ENCODE peak calls at places on chromosomes 7 and 10, in six cellular contexts. B, Y, I, G, N and T are unnamed samples.

GRCh38 chr7:119270045-119270464 is 1002.9 kb upstream of the KCND2 start:
- DNase-seq in I (peak), G (peak), Y (peak), B (peak), N (peak), T (peak)

GRCh38 chr10:36171546-36171945 is 529.5 kb upstream of the FZD8 start:
- DNase-seq in Y (no peak), N (no peak), G (no peak), B (no peak), I (no peak), T (no peak)

GRCh38 chr10:126315471-126316177 is 72.7 kb downstream of the ADAM12 start:
- DNase-seq in B (no peak), I (no peak), G (no peak), Y (no peak), N (no peak), T (no peak)

GRCh38 chr7:107007892-107008287 is 36.6 kb upstream of the PRKAR2B start:
- DNase-seq in Y (no peak), G (no peak), I (no peak), B (no peak), N (no peak), T (no peak)

GRCh38 chr7:43869898-43870240 is 552 bp upstream of the MRPS24 start:
- DNase-seq in B (peak), N (no peak), Y (peak), I (peak), G (peak), T (peak)

GRCh38 chr7:2542011-2542923 is 13.1 kb downstream of the BRAT1 start:
- DNase-seq in I (no peak), Y (no peak), B (no peak), G (no peak), N (no peak), T (no peak)

GRCh38 chr7:140384894-140385650 is 13.3 kb downstream of the SLC37A3 start:
- DNase-seq in B (no peak), N (no peak), G (no peak), I (no peak), Y (no peak), T (no peak)

GRCh38 chr7:55048221-55048859 is 29.5 kb downstream of the EGFR start:
- DNase-seq in Y (peak), I (peak), G (no peak), N (peak), B (peak), T (no peak)

GRCh38 chr7:19567011-19567410 is 141.8 kb downstream of the POLR1F start:
- DNase-seq in G (no peak), B (no peak), I (no peak), N (no peak), Y (no peak), T (no peak)

GRCh38 chr10:11208243-11208642 is 190.6 kb downstream of the CELF2 start:
- DNase-seq in I (no peak), N (no peak), Y (no peak), B (no peak), G (no peak), T (no peak)

GRCh38 chr10:79404231-79404609 is 41.2 kb downstream of the ZCCHC24 start:
- DNase-seq in Y (peak), B (no peak), I (peak), G (peak), N (peak), T (peak)

DNA sequence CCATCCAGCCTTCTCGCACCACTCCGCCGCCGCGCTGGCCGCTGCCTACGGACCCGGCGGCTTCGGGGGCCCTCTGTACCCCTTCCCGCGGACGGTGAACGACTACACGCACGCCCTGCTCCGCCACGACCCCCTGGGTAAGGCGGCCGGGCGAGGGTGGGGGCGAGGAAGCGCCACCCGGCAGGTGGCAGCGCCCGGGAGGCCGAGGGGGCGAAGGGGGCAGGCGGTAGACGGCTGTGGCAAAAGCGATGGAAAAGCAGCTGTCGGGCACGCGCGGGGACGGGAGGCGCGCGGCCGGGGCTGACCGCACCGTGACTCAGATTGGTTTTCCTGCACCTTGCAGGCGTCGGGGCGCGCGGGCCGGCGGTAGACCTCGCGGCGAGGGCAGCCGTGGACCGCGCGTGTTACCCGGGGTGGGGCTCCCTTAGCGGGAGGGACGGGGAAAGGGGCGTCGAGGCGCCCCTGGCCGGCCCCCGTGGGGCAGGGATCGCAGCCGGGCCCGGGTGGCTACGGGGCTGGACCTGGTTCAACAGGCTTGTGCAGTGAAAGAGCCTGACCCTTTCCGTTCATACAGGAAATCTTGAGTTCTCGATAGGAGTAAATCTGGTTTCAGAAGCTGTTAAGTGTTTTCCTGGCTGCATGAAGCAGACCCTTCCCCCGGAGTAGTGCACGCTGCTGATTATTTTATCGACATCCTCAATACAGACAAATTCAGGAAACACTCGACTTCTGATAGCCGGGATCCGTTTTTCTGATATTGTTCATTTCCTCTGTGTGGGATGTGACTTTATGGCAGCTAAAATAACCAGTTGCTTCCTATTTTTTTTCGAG is 671 bp downstream of the HHEX start:
- DNase-seq in I (peak), Y (peak), B (peak), N (peak), G (peak), T (peak)
- TF ChIP-seq POLR2A in I (peak), Y (no peak), B (no peak), N (no peak), G (no peak), T (no peak)

GRCh38 chr10:124644771-124645170 is 99.4 kb downstream of the FAM53B start:
- DNase-seq in B (no peak), G (no peak), I (no peak), Y (no peak), N (no peak), T (no peak)
- TF ChIP-seq CTCF in B (no peak), G (no peak), I (no peak), Y (no peak), N (no peak), T (no peak)

GRCh38 chr7:150974468-150975391 is 3.4 kb downstream of the KCNH2 start:
- DNase-seq in I (no peak), N (peak), Y (peak), G (peak), B (peak), T (no peak)
- TF ChIP-seq POLR2A in I (no peak), N (no peak), Y (no peak), G (no peak), B (peak), T (no peak)

GRCh38 chr10:130689743-130690626 is 553.8 kb downstream of the GLRX3 start:
- DNase-seq in B (no peak), I (no peak), N (no peak), G (no peak), Y (no peak), T (no peak)

GRCh38 chr10:130691787-130692186 is 555.6 kb downstream of the GLRX3 start:
- DNase-seq in N (no peak), G (no peak), Y (no peak), B (no peak), I (no peak), T (no peak)

GRCh38 chr10:130687566-130687965 is 551.4 kb downstream of the GLRX3 start:
- DNase-seq in B (no peak), G (no peak), Y (no peak), I (no peak), N (no peak), T (no peak)

GRCh38 chr10:130686680-130687300 is 550.6 kb downstream of the GLRX3 start:
- DNase-seq in N (no peak), I (no peak), B (peak), Y (peak), G (no peak), T (no peak)
- TF ChIP-seq CTCF in N (no peak), I (no peak), B (no peak), Y (peak), G (no peak), T (peak)

GRCh38 chr10:61896854-61897661 is 4.4 kb upstream of the ARID5B start:
- DNase-seq in N (peak), I (peak), G (peak), Y (peak), B (peak), T (peak)
- TF ChIP-seq POLR2A in N (no peak), I (no peak), G (no peak), Y (no peak), B (no peak), T (no peak)

GRCh38 chr7:29113384-29114102 is 32.8 kb downstream of the CPVL start:
- DNase-seq in G (no peak), I (no peak), B (peak), Y (no peak), N (no peak), T (no peak)
- TF ChIP-seq CTCF in G (no peak), I (no peak), B (peak), Y (peak), N (no peak), T (no peak)

DNA sequence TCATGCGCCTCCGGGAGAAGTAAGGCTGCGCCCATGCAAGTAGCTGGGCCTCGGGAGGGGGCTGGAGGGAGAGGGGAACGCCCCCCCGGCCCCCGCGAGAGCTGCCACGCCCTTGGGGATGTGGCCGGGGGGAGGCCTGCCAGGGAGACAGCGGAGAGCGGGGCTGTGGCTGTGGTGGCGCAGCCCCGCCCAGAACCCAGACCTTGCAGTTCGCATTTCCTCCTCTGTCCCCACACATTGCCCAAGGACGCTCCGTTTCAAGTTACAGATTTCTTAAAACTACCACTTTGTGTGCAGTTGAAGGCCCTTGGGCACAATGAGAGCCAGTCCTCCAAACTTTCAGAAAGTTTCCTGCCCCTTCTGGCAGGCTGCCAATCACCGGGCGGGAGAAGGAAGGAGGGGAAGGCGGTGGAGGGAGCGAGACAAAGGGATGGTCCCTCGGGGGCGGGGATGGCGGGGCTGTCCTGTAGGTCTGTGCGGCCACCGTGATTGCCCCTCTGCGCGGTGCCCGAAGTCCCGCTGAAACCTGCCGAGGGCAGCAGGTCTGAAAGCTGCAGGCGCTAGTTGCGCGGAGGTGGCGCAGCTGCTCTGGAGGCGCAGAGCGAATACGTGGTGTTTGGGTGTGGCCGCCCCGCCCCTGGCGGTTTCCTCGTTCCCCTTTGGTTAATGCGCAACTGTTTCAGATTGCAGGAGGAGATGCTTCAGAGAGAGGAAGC is 2.1 kb downstream of the VIM start:
- DNase-seq in B (peak), N (peak), G (peak), I (peak), Y (peak), T (peak)
- TF ChIP-seq POLR2A in B (peak), N (no peak), G (peak), I (peak), Y (peak), T (no peak)